ENCODE peak calls at places on chromosomes 13 and 19, in four cellular contexts. L, N, V and S are unnamed samples.

GRCh38 chr13:31835932-31836331 is 96.6 kb downstream of the RXFP2 start:
- DNase-seq in L (no peak), N (no peak), V (no peak), S (no peak)

GRCh38 chr13:28022848-28023518 is 34.5 kb upstream of the URAD start:
- DNase-seq in N (no peak), L (no peak), V (no peak), S (no peak)

GRCh38 chr19:40006273-40006691 is 9.4 kb downstream of the ZNF546 start:
- DNase-seq in L (no peak), V (no peak), N (no peak), S (no peak)

GRCh38 chr19:19226663-19227062 is 14.9 kb downstream of the NCAN start:
- DNase-seq in V (no peak), L (no peak), N (no peak), S (no peak)

GRCh38 chr13:67048084-67048792 is 181.9 kb downstream of the PCDH9 start:
- DNase-seq in N (no peak), V (peak; percentile 21), L (no peak), S (no peak)

GRCh38 chr19:46471116-46471733 is at the start of gene PNMA8A:
- DNase-seq in L (peak; percentile 24), V (peak; percentile 94), N (no peak), S (no peak)

GRCh38 chr19:748274-748598 is 2.7 kb upstream of the MISP start:
- DNase-seq in N (no peak), L (peak; percentile 88), V (no peak), S (no peak)

GRCh38 chr19:34269968-34270621 is 15.7 kb downstream of the GARRE1 start:
- DNase-seq in L (peak; percentile 51), V (no peak), N (peak; percentile 51), S (peak; percentile 59)

GRCh38 chr19:6056801-6057650 is 53.3 kb downstream of the RFX2 start:
- DNase-seq in V (no peak), L (peak; percentile 70), N (no peak), S (no peak)

GRCh38 chr13:46855166-46855565 is 41.7 kb downstream of the HTR2A start:
- DNase-seq in N (no peak), V (no peak), L (no peak), S (no peak)

GRCh38 chr19:30856786-30857185 is 484.6 kb downstream of the ZNF536 start:
- DNase-seq in N (no peak), L (no peak), V (no peak), S (no peak)

GRCh38 chr19:40776364-40776763 is 1.0 kb downstream of the MIA start:
- DNase-seq in N (no peak), V (no peak), L (no peak), S (no peak)

GRCh38 chr13:51895906-51896888 is 34.4 kb downstream of the CCDC70 start:
- DNase-seq in L (peak; percentile 57), V (peak; percentile 75), N (peak; percentile 59), S (peak; percentile 13)

GRCh38 chr13:63910406-63910957 is 2494.8 kb upstream of the PCDH20 start:
- DNase-seq in N (no peak), L (no peak), V (no peak), S (no peak)

GRCh38 chr13:109671919-109672318 is 114.5 kb downstream of the IRS2 start:
- DNase-seq in L (no peak), N (no peak), V (no peak), S (no peak)

GRCh38 chr19:6021878-6022569 is 44.1 kb upstream of the RANBP3 start:
- DNase-seq in L (peak; percentile 81), V (peak; percentile 85), N (peak; percentile 80), S (peak; percentile 70)

GRCh38 chr13:107005577-107005976 is 437.6 kb upstream of the ARGLU1 start:
- DNase-seq in V (no peak), N (no peak), L (no peak), S (no peak)

GRCh38 chr13:44141725-44142539 is 231.7 kb upstream of the SERP2 start:
- DNase-seq in V (peak; percentile 98), L (peak; percentile 99), N (peak; percentile 97), S (peak; percentile 89)

GRCh38 chr13:22800726-22801401 is 379.9 kb upstream of the SGCG start:
- DNase-seq in V (no peak), L (peak; percentile 21), N (no peak), S (no peak)

GRCh38 chr19:53655042-53655665 is 23.4 kb downstream of the DPRX start:
- DNase-seq in L (no peak), V (no peak), N (no peak), S (no peak)

GRCh38 chr13:23634897-23635296 is 64.7 kb downstream of the TNFRSF19 start:
- DNase-seq in N (no peak), L (no peak), V (no peak), S (no peak)

GRCh38 chr13:29920018-29920643 is 69.7 kb upstream of the UBL3 start:
- DNase-seq in N (no peak), L (no peak), V (no peak), S (no peak)

GRCh38 chr19:43784251-43784980 is 3.6 kb upstream of the KCNN4 start:
- DNase-seq in V (no peak), L (peak; percentile 79), N (peak; percentile 78), S (peak; percentile 63)

GRCh38 chr19:17942181-17942580 is 9.4 kb downstream of the CCDC124 start:
- DNase-seq in N (no peak), L (no peak), V (no peak), S (no peak)

GRCh38 chr19:6997679-6998445 is 23.4 kb downstream of the MBD3L2B start:
- DNase-seq in N (no peak), L (no peak), V (no peak), S (no peak)

GRCh38 chr13:111387945-111388600 is 67.6 kb downstream of the TEX29 start:
- DNase-seq in N (no peak), L (no peak), V (no peak), S (no peak)

GRCh38 chr13:40878321-40878720 is 88.9 kb downstream of the SLC25A15 start:
- DNase-seq in V (no peak), L (no peak), N (no peak), S (no peak)

GRCh38 chr13:20684535-20684934 is 19.0 kb upstream of the IL17D start:
- DNase-seq in L (no peak), N (no peak), V (no peak), S (no peak)